ENCODE peak calls at places on chromosome 11, in six cellular contexts. I, G, T, H, N and E are unnamed samples.

GRCh38 chr11:111719379-111719778 is 46.8 kb downstream of the PPP2R1B start:
- DNase-seq in T (no peak), H (no peak), I (no peak), G (no peak), N (no peak), E (no peak)

GRCh38 chr11:66126064-66126463 is 56.0 kb downstream of the PACS1 start:
- DNase-seq in N (no peak), H (no peak), I (no peak), G (no peak), T (no peak), E (no peak)

GRCh38 chr11:21289686-21290085 is 620.3 kb downstream of the NELL1 start:
- DNase-seq in I (no peak), N (no peak), G (no peak), T (no peak), H (no peak), E (no peak)

GRCh38 chr11:74162688-74163467 is 7.9 kb downstream of the C2CD3 start:
- DNase-seq in T (no peak), G (no peak), N (no peak), H (no peak), I (no peak), E (peak; percentile 17)

GRCh38 chr11:96278039-96278897 is 64.7 kb downstream of the MAML2 start:
- DNase-seq in G (no peak), I (no peak), H (no peak), T (no peak), N (no peak), E (no peak)

GRCh38 chr11:59865031-59865430 is 1.3 kb downstream of the TCN1 start:
- DNase-seq in N (no peak), I (no peak), T (no peak), H (no peak), G (no peak), E (no peak)

GRCh38 chr11:131537196-131537595 is 166.8 kb downstream of the NTM start:
- DNase-seq in H (no peak), T (no peak), G (no peak), N (no peak), I (no peak), E (no peak)

GRCh38 chr11:105466582-105467228 is 143.2 kb upstream of the GRIA4 start:
- DNase-seq in I (no peak), T (no peak), G (no peak), N (no peak), H (no peak), E (no peak)

GRCh38 chr11:70637949-70638598 is 239.7 kb downstream of the CTTN start:
- DNase-seq in H (no peak), T (no peak), N (no peak), I (no peak), G (no peak), E (no peak)

GRCh38 chr11:92556435-92556834 is 331.8 kb downstream of the FAT3 start:
- DNase-seq in H (no peak), G (no peak), I (no peak), N (no peak), T (no peak), E (no peak)

GRCh38 chr11:7572001-7572712 is 58.4 kb downstream of the PPFIBP2 start:
- DNase-seq in H (no peak), T (no peak), G (no peak), N (no peak), I (no peak), E (no peak)

GRCh38 chr11:132231656-132232173 is 861.3 kb downstream of the NTM start:
- DNase-seq in G (no peak), N (no peak), I (no peak), T (no peak), H (no peak), E (no peak)

GRCh38 chr11:106840993-106841392 is 177.3 kb downstream of the GUCY1A2 start:
- DNase-seq in G (no peak), T (no peak), I (no peak), H (no peak), N (no peak), E (no peak)

GRCh38 chr11:98183034-98183433 is 837.7 kb upstream of the CNTN5 start:
- DNase-seq in T (no peak), G (no peak), I (no peak), H (no peak), N (no peak), E (no peak)

GRCh38 chr11:30830666-30831065 is 244.5 kb upstream of the MPPED2 start:
- DNase-seq in N (no peak), I (no peak), H (no peak), G (no peak), T (no peak), E (no peak)

GRCh38 chr11:65960824-65961266 is 689 bp upstream of the SART1 start:
- DNase-seq in N (no peak), G (peak; percentile 66), T (no peak), I (no peak), H (no peak), E (no peak)

GRCh38 chr11:110121204-110121603 is 28.0 kb downstream of the ZC3H12C start:
- DNase-seq in H (no peak), I (no peak), G (no peak), N (no peak), T (no peak), E (no peak)

GRCh38 chr11:75516886-75517285 is 8.9 kb downstream of the GDPD5 start:
- DNase-seq in T (no peak), H (no peak), N (no peak), G (no peak), I (no peak), E (no peak)

GRCh38 chr11:86143429-86144030 is 74.6 kb upstream of the PICALM start:
- DNase-seq in N (no peak), I (no peak), H (no peak), T (no peak), G (no peak), E (no peak)

GRCh38 chr11:28736256-28736655 is 628.1 kb downstream of the METTL15 start:
- DNase-seq in I (no peak), H (no peak), T (no peak), N (no peak), G (no peak), E (no peak)

GRCh38 chr11:69913591-69914285 is 94.5 kb upstream of the FGF3 start:
- DNase-seq in T (no peak), H (peak; percentile 36), N (no peak), G (peak; percentile 55), I (no peak), E (no peak)

GRCh38 chr11:112017538-112017937 is 7.7 kb upstream of the DLAT start:
- DNase-seq in I (no peak), G (no peak), H (peak; percentile 60), T (no peak), N (no peak), E (no peak)

DNA sequence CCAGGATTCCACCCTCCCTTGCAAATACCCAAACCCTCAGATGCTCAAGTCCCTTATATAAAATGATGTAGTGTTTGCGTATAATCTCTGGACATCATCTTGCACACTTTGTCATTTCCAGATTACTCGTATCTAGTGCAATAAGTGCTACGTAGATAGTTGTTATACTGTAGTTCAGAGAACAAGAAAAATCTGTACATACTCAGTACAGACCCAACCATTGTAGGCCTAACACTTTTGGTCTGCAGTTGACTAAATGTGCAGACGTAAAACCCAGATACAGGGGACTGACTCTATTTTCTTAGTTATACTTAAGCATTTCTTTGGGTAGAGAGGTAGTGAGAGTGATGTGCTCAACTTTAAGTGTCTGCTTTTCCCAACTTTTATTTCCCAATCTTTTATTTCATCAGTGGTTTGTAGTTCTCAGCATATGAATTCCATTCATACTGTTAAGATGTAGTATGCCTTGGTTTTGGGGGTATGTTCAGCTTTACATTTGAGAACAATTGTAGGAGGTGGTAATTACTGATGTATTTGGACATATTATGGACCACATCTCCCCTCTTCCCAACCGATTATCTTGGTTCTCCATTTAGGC is 43.9 kb downstream of the DDX6 start:
- DNase-seq in H (no peak), I (no peak), G (no peak), T (no peak), N (no peak), E (no peak)
- TF ChIP-seq POLR2A in H (no peak), I (no peak), G (no peak), T (no peak), N (no peak), E (no peak)

DNA sequence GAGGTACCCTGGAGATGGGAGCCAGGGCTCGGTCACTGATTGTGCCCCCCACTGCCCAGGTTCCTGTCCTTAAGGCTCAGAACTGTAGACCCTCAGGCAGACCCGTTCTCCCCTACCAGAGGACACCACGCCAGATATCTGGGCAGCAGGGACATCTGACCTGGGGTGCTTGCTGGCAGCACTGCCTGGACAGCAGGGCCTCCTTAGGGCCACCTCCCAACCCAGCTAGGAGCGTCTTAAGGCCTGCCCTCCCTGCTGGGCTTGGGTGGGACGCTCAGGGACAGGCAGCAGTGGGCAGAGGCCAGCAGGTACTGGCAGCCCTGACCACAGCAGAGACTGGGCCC is 3.1 kb downstream of the POLR2L start:
- DNase-seq in I (no peak), T (no peak), N (no peak), G (no peak), H (no peak), E (no peak)
- TF ChIP-seq POLR2A in I (no peak), T (no peak), N (no peak), G (no peak), H (no peak), E (no peak)

DNA sequence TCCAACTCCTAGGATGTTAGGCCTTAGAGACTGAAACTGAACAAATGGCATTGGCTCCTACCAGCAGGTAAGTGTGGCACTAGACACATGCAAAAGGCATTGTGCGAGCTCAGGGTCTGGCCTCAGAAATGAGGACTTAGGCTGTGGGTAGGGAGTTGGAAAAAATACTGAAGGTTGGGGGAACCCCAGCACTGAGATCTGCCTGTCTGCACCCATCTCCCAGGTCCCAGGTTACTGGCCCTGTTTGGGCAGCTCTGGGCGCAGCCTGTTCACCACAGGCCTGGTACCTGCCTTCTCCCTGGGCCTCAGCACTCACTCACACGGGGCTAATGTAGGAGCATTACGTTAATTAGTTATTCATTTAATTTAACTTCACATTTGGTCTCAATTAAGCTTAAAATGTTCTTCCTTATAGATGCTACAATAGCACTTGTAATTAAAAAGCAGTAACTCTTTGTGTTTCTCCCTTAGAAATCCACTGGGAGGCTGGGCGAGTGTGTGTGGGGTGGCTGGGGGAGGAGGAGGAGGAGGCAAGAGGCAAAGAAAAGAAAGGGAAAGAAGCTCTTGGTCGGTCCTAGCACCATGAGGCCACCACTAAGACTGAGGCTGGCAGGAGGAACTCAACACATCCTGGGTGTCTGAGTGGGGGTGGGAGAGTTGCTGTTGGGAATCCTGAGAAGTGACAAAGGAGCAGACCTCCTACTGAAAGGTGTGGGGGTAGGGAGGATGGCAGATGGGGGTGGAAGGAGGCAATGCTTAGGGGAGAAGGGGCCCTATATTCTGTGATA is 19.4 kb downstream of the TMEM218 start:
- DNase-seq in N (no peak), I (no peak), H (no peak), G (peak; percentile 47), T (no peak), E (no peak)
- TF ChIP-seq POLR2A in N (no peak), I (no peak), H (no peak), G (no peak), T (no peak), E (no peak)

GRCh38 chr11:1763796-1764661 is at the start of gene CTSD:
- DNase-seq in I (peak; percentile 78), H (peak; percentile 94), T (peak; percentile 93), G (peak; percentile 97), N (peak; percentile 80), E (peak; percentile 99)
- TF ChIP-seq POLR2A in I (no peak), H (peak; percentile 85), T (peak; percentile 78), G (peak; percentile 15), N (no peak), E (peak; percentile 20)